ENCODE peak calls at places on chromosomes 12 and 14, in seven cellular contexts. M, S, Q, O, I, Z and V are unnamed samples.

GRCh38 chr14:93984987-93985410 is 8.6 kb upstream of the ASB2 start:
- DNase-seq in Z (no peak), O (no peak), I (peak; percentile 88), Q (no peak), M (no peak), S (peak; percentile 87), V (no peak)

GRCh38 chr12:106108187-106108816 is 30.5 kb downstream of the NUAK1 start:
- DNase-seq in Q (no peak), I (no peak), O (no peak), Z (no peak), S (no peak), M (no peak), V (no peak)

GRCh38 chr14:105971593-105972500 is 445.5 kb downstream of the TMEM121 start:
- DNase-seq in Q (no peak), O (no peak), I (no peak), Z (no peak), S (no peak), M (no peak), V (no peak)

GRCh38 chr12:64675795-64676194 is 65.5 kb downstream of the RASSF3 start:
- DNase-seq in Q (no peak), M (no peak), I (no peak), Z (no peak), O (no peak), S (peak; percentile 72), V (no peak)

GRCh38 chr12:115384391-115384790 is 700.4 kb upstream of the TBX3 start:
- DNase-seq in I (no peak), O (no peak), Q (no peak), S (no peak), Z (no peak), M (no peak), V (no peak)

GRCh38 chr12:121278450-121279375 is 17.8 kb downstream of the CAMKK2 start:
- DNase-seq in M (no peak), I (peak; percentile 55), Q (no peak), S (peak; percentile 61), Z (peak; percentile 83), O (no peak), V (no peak)

GRCh38 chr12:5969974-5970690 is 25.1 kb upstream of the ANO2 start:
- DNase-seq in I (no peak), Q (no peak), M (no peak), S (no peak), Z (no peak), O (no peak), V (no peak)

GRCh38 chr14:68238956-68239355 is 419.4 kb downstream of the RAD51B start:
- DNase-seq in S (no peak), Z (no peak), I (no peak), M (no peak), Q (no peak), O (no peak), V (no peak)

GRCh38 chr12:62698701-62699101 is 232.1 kb downstream of the MON2 start:
- DNase-seq in I (no peak), S (no peak), M (no peak), Q (no peak), O (no peak), Z (no peak), V (no peak)

GRCh38 chr12:96195845-96196451 is 1.8 kb downstream of the ELK3 start:
- DNase-seq in O (no peak), I (no peak), Q (no peak), S (no peak), M (no peak), Z (no peak), V (no peak)

GRCh38 chr12:100504820-100505219 is 31.2 kb downstream of the NR1H4 start:
- DNase-seq in M (no peak), O (no peak), I (no peak), Z (no peak), Q (no peak), S (no peak), V (no peak)

GRCh38 chr12:49910331-49911212 is 6.9 kb upstream of the FAIM2 start:
- DNase-seq in Q (no peak), Z (peak; percentile 34), I (peak; percentile 38), M (no peak), S (no peak), O (no peak), V (peak; percentile 43)

GRCh38 chr14:69900603-69901002 is 21.4 kb downstream of the SMOC1 start:
- DNase-seq in M (no peak), S (no peak), Z (no peak), Q (no peak), I (no peak), O (no peak), V (no peak)
- H3K36me3 ChIP-seq in M (no peaks in the 10 kb centered on the region), S (no peaks in the 10 kb centered on the region), Z (no peaks in the 10 kb centered on the region), Q (no peaks in the 10 kb centered on the region), I (no peaks in the 10 kb centered on the region), O (no peaks in the 10 kb centered on the region), V (no peaks in the 10 kb centered on the region)

GRCh38 chr12:80170915-80171314 is 71.6 kb downstream of the OTOGL start:
- DNase-seq in Z (no peak), S (no peak), I (no peak), O (no peak), Q (no peak), M (no peak), V (no peak)

GRCh38 chr12:80173465-80173864 is 74.1 kb downstream of the OTOGL start:
- DNase-seq in Q (no peak), I (no peak), S (no peak), M (no peak), Z (no peak), O (no peak), V (no peak)

GRCh38 chr12:80178846-80179245 is 79.5 kb downstream of the OTOGL start:
- DNase-seq in S (no peak), Q (no peak), M (no peak), O (no peak), I (no peak), Z (no peak), V (no peak)

GRCh38 chr12:80175307-80175930 is 76.1 kb downstream of the OTOGL start:
- DNase-seq in S (no peak), O (no peak), M (no peak), Z (no peak), Q (no peak), I (no peak), V (no peak)

GRCh38 chr12:80176706-80177105 is 77.4 kb downstream of the OTOGL start:
- DNase-seq in I (no peak), S (no peak), M (no peak), Z (no peak), O (no peak), Q (no peak), V (no peak)
- TF ChIP-seq CTCF in I (no peak), S (no peak), M (no peak), Z (no peak), O (no peak), Q (no peak), V (no peak)

GRCh38 chr14:75440733-75441474 is 13.1 kb downstream of the JDP2 start:
- DNase-seq in O (peak; percentile 74), S (no peak), Q (no peak), Z (no peak), I (peak; percentile 81), M (no peak), V (no peak)

GRCh38 chr14:75439989-75440388 is 12.2 kb downstream of the JDP2 start:
- DNase-seq in O (no peak), M (no peak), Z (no peak), Q (no peak), S (no peak), I (no peak), V (no peak)

GRCh38 chr14:75437201-75438143 is 9.7 kb downstream of the JDP2 start:
- DNase-seq in I (no peak), Z (no peak), Q (no peak), S (no peak), M (no peak), O (no peak), V (no peak)

GRCh38 chr14:75435473-75435872 is 7.7 kb downstream of the JDP2 start:
- DNase-seq in I (no peak), M (peak; percentile 21), Q (no peak), O (no peak), Z (no peak), S (no peak), V (no peak)

DNA sequence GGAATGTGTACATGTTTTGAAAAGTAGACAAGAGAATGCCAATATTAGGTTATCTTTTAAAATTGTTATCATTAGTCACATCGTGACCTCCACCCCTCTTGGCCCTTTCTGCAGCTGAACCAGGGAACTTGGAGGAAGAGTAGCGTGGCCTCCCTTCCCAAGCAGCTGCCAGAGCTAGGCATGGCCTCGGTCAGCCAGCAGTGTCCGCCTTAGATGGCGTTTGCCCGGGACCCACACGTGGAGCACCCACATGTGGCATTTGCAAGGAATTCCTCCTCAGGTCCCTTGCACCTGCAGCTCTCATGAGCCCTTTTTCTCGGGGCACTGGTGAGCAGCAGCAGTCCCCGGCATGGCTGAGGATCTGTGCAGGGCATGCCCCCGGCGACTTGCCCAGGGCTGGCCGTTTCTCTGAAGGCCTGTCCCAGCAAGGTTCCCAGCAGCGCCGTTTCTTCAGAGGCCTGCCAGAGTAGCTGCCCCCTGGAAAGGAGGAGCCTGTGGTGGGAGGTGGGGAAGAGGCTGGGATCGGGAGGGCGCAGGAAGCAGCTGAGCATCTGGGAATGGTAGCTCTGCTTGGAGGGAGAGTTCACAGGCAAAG is 10.8 kb downstream of the JDP2 start:
- DNase-seq in O (no peak), S (no peak), I (no peak), Z (no peak), M (no peak), Q (no peak), V (no peak)
- H3K36me3 ChIP-seq in O (no peaks in the 10 kb centered on the region), S (no peaks in the 10 kb centered on the region), I (peaks cover 78% of the 10 kb centered on the region), Z (no peaks in the 10 kb centered on the region), M (peaks cover 46% of the 10 kb centered on the region), Q (no peaks in the 10 kb centered on the region), V (no peaks in the 10 kb centered on the region)

GRCh38 chr14:58014778-58015177 is 137.2 kb downstream of the ARMH4 start:
- DNase-seq in I (no peak), S (no peak), O (no peak), Z (no peak), Q (no peak), M (no peak), V (no peak)
- TF ChIP-seq CTCF in I (no peak), S (no peak), O (no peak), Z (no peak), Q (no peak), M (no peak), V (no peak)

DNA sequence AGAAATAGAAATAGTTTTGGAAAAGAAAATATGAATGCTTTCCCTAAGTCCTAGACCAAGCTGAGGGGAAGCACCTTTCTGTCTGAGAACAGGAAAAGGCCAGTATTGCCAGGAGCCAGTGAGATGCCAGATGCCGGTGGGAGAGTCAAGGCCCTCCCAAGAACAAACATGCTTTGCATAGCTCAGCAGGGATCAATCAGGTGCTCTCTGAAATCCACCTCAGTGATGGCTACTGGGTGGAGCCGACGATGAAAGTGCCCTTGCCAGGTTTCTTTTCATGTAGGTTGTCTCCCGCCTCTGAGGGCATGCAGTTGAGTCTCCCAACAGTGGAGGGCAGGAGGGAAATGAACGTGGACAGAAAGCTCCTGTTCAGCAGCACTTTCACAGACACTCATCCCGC is 28.3 kb downstream of the DEGS2 start:
- DNase-seq in Z (no peak), Q (no peak), O (no peak), S (no peak), M (no peak), I (no peak), V (no peak)
- H3K36me3 ChIP-seq in Z (no peaks in the 10 kb centered on the region), Q (peaks cover 97% of the 10 kb centered on the region), O (no peaks in the 10 kb centered on the region), S (no peaks in the 10 kb centered on the region), M (peaks cover 30% of the 10 kb centered on the region), I (peaks cover 28% of the 10 kb centered on the region), V (no peaks in the 10 kb centered on the region)